ENCODE peak calls at places on chromosome 1, in five cellular contexts. H, V, I, N and R are unnamed samples.

GRCh38 chr1:98327151-98327918 is 334.2 kb upstream of the SNX7 start:
- DNase-seq in H (no peak), V (no peak), I (peak), N (peak), R (peak)

GRCh38 chr1:177593105-177593504 is 376.8 kb downstream of the SEC16B start:
- DNase-seq in H (no peak), V (no peak), I (no peak), N (no peak), R (no peak)

GRCh38 chr1:171427852-171428471 is 57.4 kb upstream of the PRRC2C start:
- DNase-seq in H (no peak), V (no peak), I (no peak), N (no peak), R (no peak)

GRCh38 chr1:6824665-6825368 is 39.6 kb downstream of the CAMTA1 start:
- DNase-seq in H (no peak), V (no peak), I (no peak), N (no peak), R (no peak)

GRCh38 chr1:204194771-204195170 is 1.5 kb downstream of the KISS1 start:
- DNase-seq in H (no peak), V (no peak), I (no peak), N (no peak), R (no peak)

GRCh38 chr1:228163004-228163753 is 2.4 kb upstream of the IBA57 start:
- DNase-seq in H (no peak), V (no peak), I (no peak), N (peak), R (no peak)

GRCh38 chr1:40895601-40896000 is 33.4 kb upstream of the CITED4 start:
- DNase-seq in H (no peak), V (no peak), I (no peak), N (no peak), R (no peak)

GRCh38 chr1:8096105-8097011 is 70.2 kb upstream of the ERRFI1 start:
- DNase-seq in H (no peak), V (no peak), I (peak), N (peak), R (no peak)

GRCh38 chr1:25568090-25568833 is 24.9 kb downstream of the LDLRAP1 start:
- DNase-seq in H (peak), V (no peak), I (no peak), N (peak), R (no peak)

GRCh38 chr1:59279651-59280050 is 17.2 kb upstream of the FGGY start:
- DNase-seq in H (no peak), V (no peak), I (no peak), N (no peak), R (no peak)

GRCh38 chr1:180178511-180179161 is 24.0 kb downstream of the QSOX1 start:
- DNase-seq in H (no peak), V (no peak), I (no peak), N (peak), R (no peak)

GRCh38 chr1:31755850-31756492 is 8.2 kb downstream of the ADGRB2 start:
- DNase-seq in H (no peak), V (no peak), I (no peak), N (no peak), R (no peak)

GRCh38 chr1:160862151-160863061 is at the start of gene CD244:
- DNase-seq in H (no peak), V (no peak), I (no peak), N (peak), R (no peak)

GRCh38 chr1:151370211-151370911 is 2.1 kb downstream of the SELENBP1 start:
- DNase-seq in H (no peak), V (no peak), I (no peak), N (no peak), R (no peak)

GRCh38 chr1:12600880-12601633 is 17.0 kb downstream of the DHRS3 start:
- DNase-seq in H (no peak), V (no peak), I (no peak), N (peak), R (no peak)

GRCh38 chr1:156499194-156499702 is 1.3 kb downstream of the MEF2D start:
- DNase-seq in H (no peak), V (no peak), I (no peak), N (peak), R (no peak)

GRCh38 chr1:203796223-203796747 is 862 bp downstream of the ZBED6 start:
- DNase-seq in H (peak), V (no peak), I (no peak), N (peak), R (no peak)

GRCh38 chr1:199550384-199551067 is 477.0 kb upstream of the NR5A2 start:
- DNase-seq in H (no peak), V (no peak), I (no peak), N (no peak), R (no peak)

GRCh38 chr1:51000160-51000559 is 30.1 kb downstream of the CDKN2C start:
- DNase-seq in H (no peak), V (no peak), I (no peak), N (no peak), R (no peak)

GRCh38 chr1:111378806-111379205 is 48.7 kb downstream of the OVGP1 start:
- DNase-seq in H (no peak), V (no peak), I (no peak), N (no peak), R (no peak)

GRCh38 chr1:168821434-168821833 is 92.4 kb upstream of the DPT start:
- DNase-seq in H (no peak), V (no peak), I (no peak), N (no peak), R (no peak)

GRCh38 chr1:236072001-236072400 is 7.1 kb upstream of the NID1 start:
- DNase-seq in H (no peak), V (no peak), I (no peak), N (no peak), R (no peak)